ENCODE peak calls at places on chromosomes 7 and 10, in nine cellular contexts. J is activated CD8-positive, alpha-beta memory T cell treated with anti-CD3 and anti-CD28 coated beads, Interleukin-2, amount 50 U/mL, for 4 hours; O is NCI-H1105; R is NCI-H69; P is body of pancreas; K is CD4-positive, alpha-beta T cell; Y is NCI-H2029 treated with DMSO at 0.1 percent for 48 hours; S is esophagus squamous epithelium; C is GM12891. D is an unnamed sample.

GRCh38 chr7:28958946-28959417 is 852 bp upstream of the TRIL start:
- DNase-seq in J (no peak), O (no peak), R (peak), P (no peak), K (no peak), Y (no peak), S (no peak), C (no peak), D (no peak)

GRCh38 chr7:114916261-114916892 is 5.5 kb upstream of the MDFIC start:
- DNase-seq in J (no peak), O (no peak), R (no peak), P (no peak), K (no peak), Y (no peak), S (no peak), C (peak), D (peak)

GRCh38 chr10:90751107-90751997 is 106.5 kb downstream of the HTR7 start:
- DNase-seq in J (peak), O (no peak), R (peak), P (peak), K (peak), Y (no peak), S (no peak), C (no peak), D (no peak)

GRCh38 chr7:128705891-128706333 is 33.2 kb upstream of the CALU start:
- DNase-seq in J (no peak), O (peak), R (peak), P (no peak), K (no peak), Y (no peak), S (no peak), C (no peak), D (no peak)

GRCh38 chr10:132599712-132600111 is 62.1 kb downstream of the INPP5A start:
- DNase-seq in J (no peak), O (no peak), R (no peak), P (no peak), K (no peak), Y (no peak), S (no peak), C (no peak), D (no peak)

GRCh38 chr10:98376485-98376884 is 38.5 kb downstream of the PYROXD2 start:
- DNase-seq in J (no peak), O (no peak), R (peak), P (no peak), K (no peak), Y (peak), S (no peak), C (no peak), D (no peak)

GRCh38 chr7:47779341-47779771 is 168.9 kb downstream of the PKD1L1 start:
- DNase-seq in J (no peak), O (no peak), R (no peak), P (no peak), K (no peak), Y (no peak), S (no peak), C (no peak), D (no peak)

GRCh38 chr10:50982989-50983388 is 91.3 kb upstream of the PRKG1 start:
- DNase-seq in J (no peak), O (no peak), R (no peak), P (no peak), K (no peak), Y (no peak), S (no peak), C (no peak), D (no peak)

GRCh38 chr10:124917939-124918830 is 23.7 kb upstream of the ZRANB1 start:
- DNase-seq in J (no peak), O (no peak), R (no peak), P (no peak), K (no peak), Y (no peak), S (no peak), C (no peak), D (no peak)

GRCh38 chr7:1677206-1678069 is 7.4 kb downstream of the ELFN1 start:
- DNase-seq in J (no peak), O (no peak), R (no peak), P (no peak), K (no peak), Y (no peak), S (no peak), C (no peak), D (no peak)

GRCh38 chr10:14080795-14081194 is 249.9 kb downstream of the FRMD4A start:
- DNase-seq in J (no peak), O (no peak), R (no peak), P (no peak), K (no peak), Y (no peak), S (no peak), C (no peak), D (no peak)

GRCh38 chr10:106515206-106515790 is 649.2 kb downstream of the SORCS1 start:
- DNase-seq in J (no peak), O (no peak), R (no peak), P (no peak), K (no peak), Y (no peak), S (no peak), C (no peak), D (no peak)

GRCh38 chr7:17297243-17297642 is 1.2 kb upstream of the AHR start:
- DNase-seq in J (no peak), O (no peak), R (no peak), P (no peak), K (no peak), Y (no peak), S (no peak), C (no peak), D (no peak)

GRCh38 chr10:22252286-22252800 is 34.5 kb upstream of the EBLN1 start:
- DNase-seq in J (peak), O (no peak), R (peak), P (peak), K (peak), Y (no peak), S (no peak), C (peak), D (no peak)

GRCh38 chr7:153858335-153858734 is 193.9 kb upstream of the DPP6 start:
- DNase-seq in J (no peak), O (no peak), R (no peak), P (no peak), K (no peak), Y (no peak), S (no peak), C (no peak), D (no peak)

GRCh38 chr10:124150189-124150806 is 56.9 kb upstream of the CHST15 start:
- DNase-seq in J (no peak), O (no peak), R (peak), P (no peak), K (no peak), Y (no peak), S (no peak), C (no peak), D (no peak)

GRCh38 chr7:102888561-102889233 is 24.1 kb upstream of the LRRC17 start:
- DNase-seq in J (no peak), O (no peak), R (no peak), P (no peak), K (no peak), Y (no peak), S (no peak), C (no peak), D (no peak)

GRCh38 chr7:131104611-131105293 is 222.9 kb upstream of the MKLN1 start:
- DNase-seq in J (no peak), O (no peak), R (no peak), P (no peak), K (no peak), Y (no peak), S (no peak), C (no peak), D (no peak)

GRCh38 chr10:74684462-74684861 is 141.9 kb upstream of the KAT6B start:
- DNase-seq in J (no peak), O (no peak), R (no peak), P (no peak), K (no peak), Y (no peak), S (no peak), C (no peak), D (no peak)

GRCh38 chr7:66125052-66125694 is 10.5 kb downstream of the CRCP start:
- DNase-seq in J (no peak), O (no peak), R (no peak), P (no peak), K (no peak), Y (no peak), S (no peak), C (no peak), D (no peak)

GRCh38 chr7:117133125-117133524 is 179.8 kb downstream of the ST7 start:
- DNase-seq in J (no peak), O (no peak), R (no peak), P (no peak), K (no peak), Y (no peak), S (no peak), C (no peak), D (no peak)

GRCh38 chr7:77188736-77189429 is 10.7 kb downstream of the FGL2 start:
- DNase-seq in J (no peak), O (no peak), R (no peak), P (no peak), K (no peak), Y (no peak), S (no peak), C (no peak), D (no peak)

GRCh38 chr7:28509256-28510021 is 97.1 kb downstream of the CREB5 start:
- DNase-seq in J (no peak), O (no peak), R (no peak), P (no peak), K (no peak), Y (no peak), S (no peak), C (no peak), D (no peak)

GRCh38 chr10:32163774-32164148 is 107.5 kb upstream of the KIF5B start:
- DNase-seq in J (no peak), O (no peak), R (no peak), P (no peak), K (no peak), Y (no peak), S (no peak), C (no peak), D (no peak)

GRCh38 chr10:77741746-77742145 is 104.1 kb upstream of the KCNMA1 start:
- DNase-seq in J (no peak), O (no peak), R (no peak), P (no peak), K (no peak), Y (no peak), S (no peak), C (no peak), D (no peak)

GRCh38 chr7:20541615-20542349 is 73.7 kb upstream of the ABCB5 start:
- DNase-seq in J (no peak), O (no peak), R (peak), P (no peak), K (no peak), Y (no peak), S (no peak), C (no peak), D (no peak)

GRCh38 chr10:26468691-26469090 is 30.6 kb downstream of the APBB1IP start:
- DNase-seq in J (peak), O (no peak), R (no peak), P (no peak), K (peak), Y (no peak), S (no peak), C (no peak), D (no peak)

GRCh38 chr10:94010886-94011285 is 17.2 kb downstream of the PLCE1 start:
- DNase-seq in J (no peak), O (no peak), R (no peak), P (no peak), K (no peak), Y (no peak), S (no peak), C (no peak), D (no peak)

GRCh38 chr10:46528171-46528671 is 28.2 kb downstream of the GPRIN2 start:
- DNase-seq in J (peak), O (no peak), R (no peak), P (peak), K (no peak), Y (no peak), S (no peak), C (no peak), D (peak)

GRCh38 chr7:79298145-79298760 is 155.2 kb downstream of the MAGI2 start:
- DNase-seq in J (no peak), O (peak), R (peak), P (peak), K (no peak), Y (no peak), S (no peak), C (no peak), D (no peak)

D was measured in natural killer cell treated with Interleukin-12 subunit alpha and Interleukin-12 subunit beta and Interleukin-15 and Interleukin-18, amount 100 ng/mL, for 72 hours.